ENCODE peak calls at places on chromosomes 5 and 9, in six cellular contexts. P is MCF 10A, J is tibial nerve, A is brain microvascular endothelial cell, L is lower leg skin, N is foreskin fibroblast. Y is an unnamed sample.

GRCh38 chr5:55855509-55855908 is 4.4 kb downstream of the IL31RA start:
- DNase-seq in P (no peak), J (no peak), A (no peak), L (no peak), N (no peak), Y (no peak)

GRCh38 chr9:137534256-137535119 is 15.7 kb downstream of the PNPLA7 start:
- DNase-seq in P (peak), J (no peak), A (peak), L (no peak), N (peak), Y (no peak)

GRCh38 chr5:109907751-109908150 is 218.0 kb downstream of the MAN2A1 start:
- DNase-seq in P (peak), J (no peak), A (peak), L (no peak), N (peak), Y (no peak)

GRCh38 chr9:111959960-111960359 is 63.3 kb downstream of the UGCG start:
- DNase-seq in P (no peak), J (no peak), A (peak), L (no peak), N (no peak), Y (no peak)

GRCh38 chr9:71748280-71748743 is 20.0 kb downstream of the CEMIP2 start:
- DNase-seq in P (no peak), J (no peak), A (peak), L (no peak), N (peak), Y (no peak)

GRCh38 chr5:35819656-35820055 is 37.0 kb upstream of the IL7R start:
- DNase-seq in P (no peak), J (no peak), A (no peak), L (no peak), N (no peak), Y (no peak)

GRCh38 chr9:116870566-116870965 is 183.5 kb downstream of the TRIM32 start:
- DNase-seq in P (peak), J (no peak), A (no peak), L (no peak), N (no peak), Y (no peak)

GRCh38 chr5:175347931-175348330 is 96.1 kb downstream of the DRD1 start:
- DNase-seq in P (no peak), J (no peak), A (no peak), L (no peak), N (no peak), Y (no peak)

GRCh38 chr5:17221843-17222614 is 4.6 kb downstream of the BASP1 start:
- DNase-seq in P (peak), J (no peak), A (no peak), L (no peak), N (no peak), Y (no peak)

GRCh38 chr9:128551652-128552152 is 685 bp upstream of the SPTAN1 start:
- DNase-seq in P (no peak), J (no peak), A (no peak), L (no peak), N (no peak), Y (no peak)

GRCh38 chr5:135248801-135249231 is 150.2 kb downstream of the MACROH2A1 start:
- DNase-seq in P (no peak), J (no peak), A (no peak), L (peak), N (no peak), Y (peak)

GRCh38 chr5:95178046-95178651 is 106.7 kb downstream of the MCTP1 start:
- DNase-seq in P (peak), J (peak), A (peak), L (no peak), N (peak), Y (peak)

GRCh38 chr5:146301666-146302065 is 37.0 kb upstream of the POU4F3 start:
- DNase-seq in P (no peak), J (no peak), A (no peak), L (no peak), N (no peak), Y (no peak)

GRCh38 chr5:135266301-135266630 is 132.8 kb downstream of the MACROH2A1 start:
- DNase-seq in P (no peak), J (no peak), A (no peak), L (no peak), N (no peak), Y (no peak)

GRCh38 chr5:88555658-88556057 is 287.0 kb upstream of the TMEM161B start:
- DNase-seq in P (no peak), J (no peak), A (no peak), L (no peak), N (no peak), Y (no peak)

GRCh38 chr5:55603947-55604346 is 69.2 kb upstream of the PLPP1 start:
- DNase-seq in P (no peak), J (no peak), A (no peak), L (no peak), N (peak), Y (no peak)

GRCh38 chr9:104177003-104177611 is 83.0 kb downstream of the SMC2 start:
- DNase-seq in P (peak), J (no peak), A (no peak), L (no peak), N (no peak), Y (no peak)
- TF ChIP-seq CTCF in P (peak), J (no peak), A (peak), L (no peak), N (peak), Y (peak)

DNA sequence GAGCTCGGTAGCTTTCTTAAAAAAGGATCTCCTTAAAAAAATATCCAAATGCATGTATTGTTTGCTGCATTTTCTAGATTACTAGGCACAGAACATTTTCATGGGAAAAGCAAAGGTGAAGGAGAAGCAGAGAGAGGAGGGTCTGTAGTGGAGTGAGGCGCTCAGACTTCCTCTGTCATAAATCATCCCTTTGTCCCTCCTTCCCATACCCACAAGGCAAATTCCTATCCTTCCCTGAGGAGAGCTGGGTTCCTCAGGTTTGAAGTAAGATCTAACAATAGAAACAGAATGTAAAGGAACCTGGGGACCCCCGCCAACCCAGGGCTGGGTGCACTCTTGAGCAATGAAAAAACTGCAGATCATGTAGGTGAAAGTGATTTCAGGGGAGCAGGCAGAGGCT is 149.2 kb upstream of the ANKH start:
- DNase-seq in P (no peak), J (no peak), A (no peak), L (no peak), N (no peak), Y (no peak)
- TF ChIP-seq CTCF in P (no peak), J (no peak), A (no peak), L (no peak), N (no peak), Y (no peak)

GRCh38 chr9:93541005-93541404 is 35.4 kb upstream of the PHF2 start:
- DNase-seq in P (no peak), J (no peak), A (no peak), L (no peak), N (no peak), Y (no peak)

GRCh38 chr9:93540305-93540704 is 36.1 kb upstream of the PHF2 start:
- DNase-seq in P (no peak), J (no peak), A (no peak), L (no peak), N (no peak), Y (no peak)

GRCh38 chr9:93543117-93543516 is 33.3 kb upstream of the PHF2 start:
- DNase-seq in P (no peak), J (no peak), A (no peak), L (no peak), N (no peak), Y (no peak)

GRCh38 chr9:93536874-93537273 is 39.5 kb upstream of the PHF2 start:
- DNase-seq in P (peak), J (no peak), A (no peak), L (no peak), N (no peak), Y (no peak)

GRCh38 chr9:93541581-93542349 is 34.6 kb upstream of the PHF2 start:
- DNase-seq in P (no peak), J (no peak), A (no peak), L (no peak), N (no peak), Y (no peak)
- TF ChIP-seq CTCF in P (no peak), J (no peak), A (no peak), L (no peak), N (no peak), Y (no peak)

DNA sequence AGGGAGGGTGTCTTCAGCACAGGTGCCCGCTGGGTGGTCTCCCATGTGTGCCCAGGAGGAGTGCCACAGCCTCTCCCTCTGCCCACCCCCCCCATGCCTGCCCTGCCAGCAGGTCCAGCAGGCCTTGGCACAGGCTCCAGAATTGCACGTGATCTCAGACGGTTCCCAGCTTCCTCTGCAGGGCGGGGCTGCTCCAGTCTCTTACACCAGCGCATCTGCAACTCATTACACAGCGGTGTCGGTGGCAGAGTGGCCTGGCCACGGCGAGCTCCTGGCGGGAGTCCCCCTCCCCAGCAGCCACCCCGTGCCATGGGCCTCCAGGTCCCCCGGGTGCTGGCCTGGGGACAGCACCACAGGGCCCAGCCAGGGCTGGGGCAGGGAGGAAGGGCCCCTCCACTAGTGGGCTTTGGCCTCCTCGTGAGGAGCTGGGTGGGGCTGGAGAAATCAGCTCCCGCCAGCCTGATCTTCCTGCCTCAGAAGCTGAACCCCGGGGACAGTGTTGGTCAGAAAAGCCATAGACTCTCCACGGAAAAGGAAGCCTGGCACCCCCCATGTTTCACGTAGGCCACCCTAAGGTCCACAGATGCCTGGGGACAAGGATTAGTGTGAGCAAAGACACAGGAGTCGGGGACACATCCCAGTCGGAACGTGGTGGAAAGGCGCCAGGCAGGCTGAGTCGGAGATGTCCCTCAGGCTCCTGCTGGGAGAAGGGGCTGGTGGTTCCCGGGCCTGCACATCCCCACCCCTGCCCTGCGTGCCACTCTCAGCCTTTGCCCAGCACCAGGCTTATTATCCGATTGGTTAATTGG is 40.2 kb downstream of the RXRA start:
- DNase-seq in P (peak), J (peak), A (peak), L (peak), N (peak), Y (peak)
- TF ChIP-seq CTCF in P (no peak), J (peak), A (no peak), L (no peak), N (no peak), Y (no peak)

GRCh38 chr9:130531670-130532069 is 47.7 kb upstream of the FUBP3 start:
- DNase-seq in P (no peak), J (no peak), A (no peak), L (no peak), N (no peak), Y (no peak)

GRCh38 chr9:130527651-130528310 is 51.6 kb upstream of the FUBP3 start:
- DNase-seq in P (no peak), J (no peak), A (no peak), L (no peak), N (no peak), Y (no peak)

GRCh38 chr9:130532426-130532825 is 47.0 kb upstream of the FUBP3 start:
- DNase-seq in P (peak), J (no peak), A (no peak), L (no peak), N (no peak), Y (no peak)

GRCh38 chr9:130528674-130529073 is 50.7 kb upstream of the FUBP3 start:
- DNase-seq in P (no peak), J (no peak), A (no peak), L (no peak), N (no peak), Y (no peak)

DNA sequence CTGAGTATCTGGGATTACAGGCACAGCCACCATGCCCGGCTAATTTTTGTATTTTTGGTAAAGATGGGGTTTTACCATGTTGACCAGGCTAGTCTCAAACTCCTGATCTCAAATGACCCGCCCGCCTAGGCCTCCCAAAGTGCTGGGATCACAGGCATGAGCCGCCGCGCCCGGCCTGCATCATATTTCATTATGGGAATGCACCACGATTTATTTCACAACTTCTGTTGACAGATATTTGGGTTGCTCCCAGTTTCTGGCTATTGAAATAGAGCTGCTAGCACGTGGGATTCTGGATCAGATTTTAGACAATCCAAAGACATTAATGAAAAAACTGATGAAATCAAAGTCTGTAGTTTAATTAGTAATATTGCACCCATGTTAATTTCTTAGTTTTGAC is 48.4 kb upstream of the FUBP3 start:
- DNase-seq in P (peak), J (no peak), A (no peak), L (peak), N (peak), Y (no peak)
- TF ChIP-seq CTCF in P (no peak), J (no peak), A (no peak), L (no peak), N (no peak), Y (no peak)

GRCh38 chr9:79312686-79313421 is 258.9 kb upstream of the TLE4 start:
- DNase-seq in P (no peak), J (no peak), A (no peak), L (no peak), N (no peak), Y (no peak)
- TF ChIP-seq CTCF in P (no peak), J (no peak), A (no peak), L (no peak), N (no peak), Y (no peak)